ENCODE peak calls at places on chromosomes 12 and 14, in seven cellular contexts. L is SK-N-SH, K is K562, N is GM12878, D is H1, T is HepG2, I is HCT116. R is an unnamed sample.

GRCh38 chr12:57086951-57087688 is 1.8 kb upstream of the NAB2 start:
- DNase-seq in L (peak; percentile 75), K (peak; percentile 95), N (no peak), D (peak; percentile 84), T (no peak), I (peak; percentile 77), R (no peak)

GRCh38 chr14:37889087-37889486 is 293.7 kb downstream of the TTC6 start:
- DNase-seq in L (no peak), K (peak; percentile 1), N (no peak), D (no peak), T (peak; percentile 56), I (no peak), R (no peak)

GRCh38 chr12:44558340-44559100 is 317.6 kb downstream of the NELL2 start:
- DNase-seq in L (no peak), K (no peak), N (no peak), D (no peak), T (no peak), I (no peak), R (no peak)

GRCh38 chr12:49345840-49346658 is 639 bp upstream of the DNAJC22 start:
- DNase-seq in L (peak; percentile 67), K (no peak), N (no peak), D (peak; percentile 74), T (no peak), I (no peak), R (no peak)

GRCh38 chr12:52952082-52952801 is 3.3 kb downstream of the KRT18 start:
- DNase-seq in L (no peak), K (peak; percentile 57), N (no peak), D (no peak), T (no peak), I (no peak), R (no peak)

GRCh38 chr14:99329711-99330315 is 57.8 kb upstream of the BCL11B start:
- DNase-seq in L (no peak), K (no peak), N (no peak), D (no peak), T (no peak), I (no peak), R (no peak)

GRCh38 chr14:103121161-103121845 is 2.0 kb upstream of the TNFAIP2 start:
- DNase-seq in L (no peak), K (no peak), N (no peak), D (no peak), T (no peak), I (no peak), R (no peak)

GRCh38 chr12:29782821-29783772 is 645 bp downstream of the TMTC1 start:
- DNase-seq in L (peak; percentile 48), K (no peak), N (no peak), D (peak; percentile 78), T (no peak), I (no peak), R (peak; percentile 61)

GRCh38 chr12:59452746-59453145 is 143.1 kb upstream of the SLC16A7 start:
- DNase-seq in L (no peak), K (no peak), N (no peak), D (no peak), T (no peak), I (no peak), R (no peak)

GRCh38 chr12:49865782-49866135 is 22.9 kb upstream of the BCDIN3D start:
- DNase-seq in L (no peak), K (no peak), N (no peak), D (peak; percentile 24), T (no peak), I (no peak), R (no peak)

GRCh38 chr14:61478971-61479473 is 157.6 kb downstream of the PRKCH start:
- DNase-seq in L (no peak), K (no peak), N (no peak), D (no peak), T (no peak), I (no peak), R (no peak)

GRCh38 chr14:59464651-59465569 is at the start of gene GPR135:
- DNase-seq in L (peak; percentile 86), K (no peak), N (no peak), D (peak; percentile 79), T (peak; percentile 24), I (no peak), R (no peak)

GRCh38 chr14:70180718-70181117 is 8.0 kb downstream of the SLC8A3 start:
- DNase-seq in L (no peak), K (no peak), N (no peak), D (no peak), T (no peak), I (no peak), R (no peak)

GRCh38 chr14:34680806-34681479 is 33.5 kb downstream of the CFL2 start:
- DNase-seq in L (peak; percentile 32), K (no peak), N (no peak), D (no peak), T (no peak), I (no peak), R (no peak)

GRCh38 chr12:319116-319515 is 56.5 kb upstream of the SLC6A13 start:
- DNase-seq in L (no peak), K (no peak), N (no peak), D (no peak), T (no peak), I (no peak), R (no peak)

GRCh38 chr12:94193623-94194022 is 45.2 kb downstream of the PLXNC1 start:
- DNase-seq in L (no peak), K (no peak), N (no peak), D (no peak), T (no peak), I (no peak), R (no peak)

GRCh38 chr12:79874665-79875064 is 60.2 kb downstream of the PPP1R12A start:
- DNase-seq in L (no peak), K (no peak), N (no peak), D (no peak), T (no peak), I (no peak), R (peak; percentile 40)

GRCh38 chr14:81401420-81402122 is 1.4 kb upstream of the STON2 start:
- DNase-seq in L (no peak), K (peak; percentile 24), N (no peak), D (no peak), T (no peak), I (peak; percentile 47), R (no peak)

GRCh38 chr14:101527987-101528386 is 33.3 kb upstream of the DIO3 start:
- DNase-seq in L (no peak), K (no peak), N (no peak), D (no peak), T (no peak), I (no peak), R (no peak)

GRCh38 chr14:78399316-78399889 is 229.2 kb downstream of the NRXN3 start:
- DNase-seq in L (no peak), K (peak; percentile 23), N (no peak), D (peak; percentile 60), T (no peak), I (no peak), R (no peak)

GRCh38 chr12:25041006-25041741 is 92.3 kb upstream of the BCAT1 start:
- DNase-seq in L (no peak), K (no peak), N (no peak), D (no peak), T (no peak), I (no peak), R (no peak)

DNA sequence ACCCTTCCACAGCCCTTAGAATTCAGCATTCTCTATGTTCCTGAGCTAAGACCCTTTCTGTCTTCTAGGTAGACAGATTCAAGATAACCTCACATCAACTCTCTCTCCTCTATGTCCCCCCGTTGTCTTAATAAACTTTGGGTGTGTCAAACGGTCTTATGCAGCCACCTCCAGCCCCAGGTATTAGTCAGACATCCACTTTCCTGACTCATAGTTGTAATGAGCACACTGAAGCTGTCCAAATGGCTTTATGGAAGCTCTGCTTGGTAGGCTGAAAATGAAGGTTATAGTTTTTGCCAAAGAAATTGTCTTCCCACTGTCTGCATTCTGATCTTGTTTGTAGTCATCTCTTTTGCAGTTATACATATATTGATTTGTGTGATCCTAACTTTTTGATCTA is 482.0 kb downstream of the RMST start:
- DNase-seq in L (no peak), K (no peak), N (no peak), D (no peak), T (no peak), I (no peak), R (no peak)
- TF ChIP-seq YY1 in L (no peak), K (no peak), N (no peak), D (no peak), T (no peak), I (no peak), R (no peak)

GRCh38 chr12:120368789-120369475 is at the start of gene MSI1:
- DNase-seq in L (peak; percentile 93), K (no peak), N (no peak), D (peak; percentile 66), T (no peak), I (no peak), R (no peak)
- H3K9ac ChIP-seq in L (peak within 1 kb of the TSS; percentile 21), K (no peak within 1 kb of the TSS), N (no peak within 1 kb of the TSS), D (peak within 1 kb of the TSS; percentile 72), T (no peak within 1 kb of the TSS), I (peak within 1 kb of the TSS; percentile 80), R (peak within 1 kb of the TSS; percentile 88)

DNA sequence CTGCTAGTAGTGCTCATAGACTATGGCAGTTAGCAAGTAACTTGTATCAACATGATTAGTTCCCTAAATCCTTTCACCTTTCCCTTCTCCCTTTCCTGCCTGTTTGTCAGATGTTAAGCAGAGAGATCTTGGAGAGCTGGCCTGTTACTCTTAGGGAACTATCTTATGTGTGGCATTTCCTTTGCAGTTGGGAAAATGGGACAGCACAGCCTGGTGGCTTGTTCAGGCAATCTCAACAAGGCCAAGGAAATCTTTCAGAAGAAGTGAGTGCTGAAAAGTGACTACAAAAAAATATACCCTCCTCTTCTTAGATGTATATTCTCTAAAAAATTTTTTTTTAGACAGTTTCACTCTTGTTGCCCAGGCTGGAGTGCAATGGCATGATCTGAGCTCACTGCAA is 7.4 kb downstream of the PARP2 start:
- DNase-seq in L (no peak), K (no peak), N (no peak), D (no peak), T (no peak), I (no peak), R (no peak)
- TF ChIP-seq YY1 in L (no peak), K (no peak), N (no peak), D (no peak), T (no peak), I (no peak), R (no peak)

GRCh38 chr14:54776361-54777001 is 126.1 kb downstream of the GCH1 start:
- DNase-seq in L (peak; percentile 33), K (no peak), N (peak; percentile 24), D (no peak), T (no peak), I (no peak), R (no peak)

GRCh38 chr14:54775486-54776100 is 127.0 kb downstream of the GCH1 start:
- DNase-seq in L (no peak), K (no peak), N (no peak), D (no peak), T (no peak), I (no peak), R (no peak)

GRCh38 chr14:54774824-54775223 is 127.8 kb downstream of the GCH1 start:
- DNase-seq in L (no peak), K (no peak), N (no peak), D (no peak), T (no peak), I (no peak), R (no peak)

GRCh38 chr14:54778618-54779017 is 124.0 kb downstream of the GCH1 start:
- DNase-seq in L (no peak), K (no peak), N (no peak), D (no peak), T (no peak), I (no peak), R (no peak)

GRCh38 chr14:54777395-54777794 is 125.2 kb downstream of the GCH1 start:
- DNase-seq in L (no peak), K (no peak), N (no peak), D (no peak), T (no peak), I (no peak), R (no peak)
- H3K9ac ChIP-seq in L (no peak overlapping the region), K (no peak overlapping the region), N (no peak overlapping the region), D (no peak overlapping the region), T (no peak overlapping the region), I (no peak overlapping the region), R (no peak overlapping the region)

R was measured in NT2/D1.